ENCODE peak calls at places on chromosomes 16 and 17, in nine cellular contexts. H is HFF-Myc, T is B cell, E is stomach, J is astrocyte of the spinal cord, Y is fibroblast of the aortic adventitia, L is HFFc6, W is GM20000, O is GM23338. G is an unnamed sample.

GRCh38 chr16:57407521-57408353 is 3.2 kb downstream of the CCL17 start:
- DNase-seq in H (no peak), T (no peak), E (no peak), J (no peak), Y (no peak), L (no peak), W (no peak), O (no peak), G (no peak)

GRCh38 chr16:25009822-25010221 is 5.3 kb downstream of the ARHGAP17 start:
- DNase-seq in H (no peak), T (no peak), E (no peak), J (no peak), Y (no peak), L (peak; percentile 12), W (no peak), O (no peak), G (no peak)

GRCh38 chr17:79473111-79473835 is 137.6 kb downstream of the RBFOX3 start:
- DNase-seq in H (no peak), T (no peak), E (no peak), J (no peak), Y (peak; percentile 2), L (no peak), W (no peak), O (no peak), G (no peak)

GRCh38 chr17:82490512-82491195 is 28.9 kb upstream of the FOXK2 start:
- DNase-seq in H (no peak), T (no peak), E (no peak), J (no peak), Y (no peak), L (no peak), W (no peak), O (no peak), G (no peak)

GRCh38 chr16:7513429-7513828 is 180.8 kb downstream of the RBFOX1 start:
- DNase-seq in H (no peak), T (no peak), E (no peak), J (no peak), Y (no peak), L (no peak), W (no peak), O (peak; percentile 45), G (no peak)

GRCh38 chr17:77738666-77739531 is 219.6 kb upstream of the TNRC6C start:
- DNase-seq in H (no peak), T (no peak), E (peak; percentile 22), J (no peak), Y (peak; percentile 38), L (no peak), W (no peak), O (no peak), G (no peak)

GRCh38 chr16:58102665-58103427 is 26.3 kb downstream of the CFAP20 start:
- DNase-seq in H (no peak), T (no peak), E (no peak), J (no peak), Y (no peak), L (no peak), W (no peak), O (no peak), G (no peak)

GRCh38 chr17:30969989-30970680 is 704 bp upstream of the RNF135 start:
- DNase-seq in H (no peak), T (peak; percentile 81), E (peak; percentile 26), J (peak; percentile 41), Y (peak; percentile 62), L (peak; percentile 23), W (peak; percentile 60), O (peak; percentile 64), G (no peak)

GRCh38 chr16:4954714-4955113 is 3.4 kb upstream of the SEC14L5 start:
- DNase-seq in H (no peak), T (no peak), E (no peak), J (no peak), Y (no peak), L (no peak), W (no peak), O (no peak), G (no peak)

GRCh38 chr17:57924677-57925076 is 30.5 kb downstream of the CUEDC1 start:
- DNase-seq in H (no peak), T (no peak), E (no peak), J (no peak), Y (no peak), L (no peak), W (no peak), O (no peak), G (no peak)

GRCh38 chr16:11797957-11798299 is 870 bp upstream of the ZC3H7A start:
- DNase-seq in H (no peak), T (no peak), E (no peak), J (no peak), Y (no peak), L (no peak), W (no peak), O (no peak), G (no peak)

GRCh38 chr17:82339634-82340580 is 6.3 kb upstream of the SECTM1 start:
- DNase-seq in H (no peak), T (no peak), E (no peak), J (no peak), Y (no peak), L (no peak), W (no peak), O (no peak), G (no peak)

GRCh38 chr17:45976755-45977505 is 22.1 kb upstream of the STH start:
- DNase-seq in H (no peak), T (no peak), E (no peak), J (no peak), Y (peak; percentile 23), L (peak; percentile 30), W (no peak), O (no peak), G (no peak)

GRCh38 chr16:30527635-30528178 is 1.3 kb upstream of the ZNF768 start:
- DNase-seq in H (no peak), T (peak; percentile 77), E (peak; percentile 36), J (no peak), Y (no peak), L (no peak), W (peak; percentile 80), O (peak; percentile 65), G (no peak)

GRCh38 chr16:88790312-88791150 is 5.5 kb upstream of the PIEZO1 start:
- DNase-seq in H (no peak), T (peak; percentile 75), E (peak; percentile 58), J (no peak), Y (no peak), L (no peak), W (peak; percentile 63), O (peak; percentile 35), G (no peak)

GRCh38 chr17:57025876-57026275 is 47.9 kb downstream of the SCPEP1 start:
- DNase-seq in H (no peak), T (no peak), E (no peak), J (no peak), Y (no peak), L (no peak), W (no peak), O (no peak), G (no peak)

GRCh38 chr16:2095315-2095853 is 40.3 kb downstream of the PKD1 start:
- DNase-seq in H (no peak), T (no peak), E (no peak), J (no peak), Y (no peak), L (peak; percentile 50), W (no peak), O (no peak), G (no peak)

GRCh38 chr17:32497431-32498205 is 10.8 kb downstream of the CDK5R1 start:
- DNase-seq in H (no peak), T (no peak), E (no peak), J (peak; percentile 29), Y (no peak), L (peak; percentile 20), W (no peak), O (peak; percentile 40), G (no peak)
- TF ChIP-seq CTCF in H (peak; percentile 15), T (no peak), E (no peak), J (peak; percentile 24), Y (no peak), L (peak; percentile 28), W (no peak), O (no peak), G (peak; percentile 22)

DNA sequence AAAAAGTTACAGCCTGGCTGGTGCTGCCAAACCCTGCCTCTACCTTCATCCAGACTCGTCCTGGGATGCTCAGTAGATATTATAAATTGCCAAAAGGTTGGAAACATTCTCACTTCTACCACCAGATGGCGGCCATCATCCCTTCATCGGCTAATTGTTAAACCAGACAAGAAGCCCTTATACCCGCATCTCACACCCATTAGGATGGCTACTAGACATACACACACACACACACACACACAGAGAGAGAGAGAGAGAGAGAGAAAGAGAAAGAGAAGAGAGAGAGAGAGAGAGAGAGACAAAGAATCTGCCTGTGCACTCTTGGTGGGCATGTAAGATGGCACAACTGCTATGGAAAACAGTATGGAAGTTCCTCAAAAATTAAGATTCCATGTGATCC is 15.0 kb upstream of the SCIMP start:
- DNase-seq in H (peak; percentile 58), T (peak; percentile 83), E (peak; percentile 61), J (peak; percentile 83), Y (peak; percentile 84), L (peak; percentile 75), W (peak; percentile 66), O (peak; percentile 81), G (peak; percentile 66)
- TF ChIP-seq CTCF in H (peak; percentile 63), T (peak; percentile 74), E (peak; percentile 64), J (peak; percentile 58), Y (peak; percentile 68), L (peak; percentile 80), W (peak; percentile 38), O (peak; percentile 78), G (peak; percentile 68)

DNA sequence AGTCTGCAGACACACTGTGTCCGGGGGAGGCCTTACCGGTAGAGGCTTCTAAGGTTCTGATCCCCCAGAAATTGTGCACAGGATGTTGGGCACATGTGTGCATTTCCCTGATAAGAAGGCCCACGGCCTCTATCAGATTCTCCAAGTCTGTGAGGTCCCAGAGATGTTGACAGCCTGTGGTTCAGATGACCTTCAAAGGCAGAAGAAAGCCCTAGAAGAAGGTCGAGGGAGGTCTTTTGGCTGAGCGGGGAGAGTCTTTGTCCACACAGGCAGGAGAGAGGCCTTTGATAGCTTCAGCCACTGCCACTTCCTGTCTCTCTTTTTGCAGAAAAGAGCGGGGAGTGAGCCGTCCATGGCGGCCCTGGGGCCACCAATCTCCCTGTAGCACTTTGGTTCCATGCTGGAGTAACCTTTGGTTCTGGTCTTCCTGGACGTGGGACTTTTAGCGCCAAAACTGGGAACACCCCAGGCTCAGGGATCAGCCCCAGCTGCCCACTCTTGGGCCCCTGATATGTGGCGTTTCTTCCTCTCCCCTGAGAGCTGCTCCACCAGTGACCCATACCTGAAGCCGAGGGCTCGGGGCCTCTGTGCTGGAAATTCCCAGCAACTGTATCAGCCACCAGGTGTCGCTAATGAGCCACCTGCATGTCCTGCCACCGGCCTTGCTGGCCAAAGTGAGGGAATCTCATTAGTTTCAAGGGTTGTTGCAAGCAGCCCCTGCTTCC is 28.1 kb upstream of the LGALS9 start:
- DNase-seq in H (no peak), T (peak; percentile 84), E (peak; percentile 86), J (peak; percentile 63), Y (peak; percentile 75), L (peak; percentile 58), W (peak; percentile 92), O (peak; percentile 90), G (peak; percentile 65)
- TF ChIP-seq CTCF in H (peak; percentile 99), T (peak; percentile 94), E (peak; percentile 89), J (peak; percentile 99), Y (peak; percentile 97), L (peak; percentile 98), W (peak; percentile 97), O (peak; percentile 93), G (peak; percentile 99)

GRCh38 chr16:9709221-9709620 is 473.0 kb downstream of the GRIN2A start:
- DNase-seq in H (no peak), T (no peak), E (no peak), J (no peak), Y (no peak), L (no peak), W (no peak), O (no peak), G (no peak)

GRCh38 chr16:9713907-9714306 is 468.3 kb downstream of the GRIN2A start:
- DNase-seq in H (no peak), T (no peak), E (no peak), J (no peak), Y (no peak), L (no peak), W (no peak), O (no peak), G (no peak)

GRCh38 chr16:9713151-9713550 is 469.1 kb downstream of the GRIN2A start:
- DNase-seq in H (no peak), T (no peak), E (no peak), J (no peak), Y (no peak), L (no peak), W (no peak), O (peak; percentile 17), G (no peak)
- TF ChIP-seq CTCF in H (no peak), T (no peak), E (no peak), J (no peak), Y (no peak), L (no peak), W (no peak), O (no peak), G (no peak)